ENCODE peak calls at places on chromosomes 13 and 19, in six cellular contexts. One of them, this sample, is unnamed.

GRCh38 chr13:65990684-65991083 is 1239.5 kb downstream of the PCDH9 start:
- DNase-seq in OCI-LY7: no peak
- DNase-seq in PC-3: no peak
- DNase-seq in neural progenitor cell: no peak
- DNase-seq in MM.1S: no peak
- DNase-seq in hepatocyte: no peak
- DNase-seq in this sample: no peak

GRCh38 chr19:13398780-13399726 is 107.2 kb downstream of the CACNA1A start:
- DNase-seq in OCI-LY7: no peak
- DNase-seq in PC-3: peak
- DNase-seq in neural progenitor cell: no peak
- DNase-seq in MM.1S: no peak
- DNase-seq in hepatocyte: no peak
- DNase-seq in this sample: peak

GRCh38 chr19:4083677-4084546 is 17.2 kb upstream of the ZBTB7A start:
- DNase-seq in OCI-LY7: peak
- DNase-seq in PC-3: peak
- DNase-seq in neural progenitor cell: no peak
- DNase-seq in MM.1S: no peak
- DNase-seq in hepatocyte: peak
- DNase-seq in this sample: no peak

GRCh38 chr19:2360876-2361232 is 789 bp downstream of the TMPRSS9 start:
- DNase-seq in OCI-LY7: no peak
- DNase-seq in PC-3: no peak
- DNase-seq in neural progenitor cell: no peak
- DNase-seq in MM.1S: no peak
- DNase-seq in hepatocyte: no peak
- DNase-seq in this sample: no peak

GRCh38 chr13:100234524-100235136 is 145.7 kb downstream of the PCCA start:
- DNase-seq in OCI-LY7: no peak
- DNase-seq in PC-3: no peak
- DNase-seq in neural progenitor cell: no peak
- DNase-seq in MM.1S: no peak
- DNase-seq in hepatocyte: no peak
- DNase-seq in this sample: peak

GRCh38 chr13:79681069-79681468 is 200.1 kb downstream of the NDFIP2 start:
- DNase-seq in OCI-LY7: no peak
- DNase-seq in PC-3: peak
- DNase-seq in neural progenitor cell: no peak
- DNase-seq in MM.1S: no peak
- DNase-seq in hepatocyte: no peak
- DNase-seq in this sample: no peak

GRCh38 chr19:18657590-18658365 is 20.9 kb downstream of the KLHL26 start:
- DNase-seq in OCI-LY7: no peak
- DNase-seq in PC-3: no peak
- DNase-seq in neural progenitor cell: peak
- DNase-seq in MM.1S: no peak
- DNase-seq in hepatocyte: peak
- DNase-seq in this sample: peak

GRCh38 chr13:104645786-104646185 is 1579.6 kb upstream of the SLC10A2 start:
- DNase-seq in OCI-LY7: no peak
- DNase-seq in PC-3: no peak
- DNase-seq in neural progenitor cell: no peak
- DNase-seq in MM.1S: no peak
- DNase-seq in hepatocyte: no peak
- DNase-seq in this sample: no peak

GRCh38 chr19:30173593-30174356 is 198.4 kb upstream of the ZNF536 start:
- DNase-seq in OCI-LY7: no peak
- DNase-seq in PC-3: no peak
- DNase-seq in neural progenitor cell: no peak
- DNase-seq in MM.1S: no peak
- DNase-seq in hepatocyte: no peak
- DNase-seq in this sample: no peak

GRCh38 chr13:112444416-112445399 is 68.6 kb downstream of the SPACA7 start:
- DNase-seq in OCI-LY7: no peak
- DNase-seq in PC-3: no peak
- DNase-seq in neural progenitor cell: no peak
- DNase-seq in MM.1S: no peak
- DNase-seq in hepatocyte: no peak
- DNase-seq in this sample: no peak

GRCh38 chr13:110685305-110685704 is 20.6 kb downstream of the CARS2 start:
- DNase-seq in OCI-LY7: no peak
- DNase-seq in PC-3: no peak
- DNase-seq in neural progenitor cell: no peak
- DNase-seq in MM.1S: no peak
- DNase-seq in hepatocyte: peak
- DNase-seq in this sample: no peak

GRCh38 chr13:67258482-67258881 is 28.3 kb upstream of the PCDH9 start:
- DNase-seq in OCI-LY7: no peak
- DNase-seq in PC-3: no peak
- DNase-seq in neural progenitor cell: peak
- DNase-seq in MM.1S: peak
- DNase-seq in hepatocyte: no peak
- DNase-seq in this sample: no peak

GRCh38 chr13:41543664-41544300 is 86.4 kb downstream of the RGCC start:
- DNase-seq in OCI-LY7: no peak
- DNase-seq in PC-3: no peak
- DNase-seq in neural progenitor cell: no peak
- DNase-seq in MM.1S: no peak
- DNase-seq in hepatocyte: peak
- DNase-seq in this sample: no peak

GRCh38 chr19:16340092-16340491 is 15.5 kb downstream of the KLF2 start:
- DNase-seq in OCI-LY7: no peak
- DNase-seq in PC-3: no peak
- DNase-seq in neural progenitor cell: no peak
- DNase-seq in MM.1S: no peak
- DNase-seq in hepatocyte: no peak
- DNase-seq in this sample: no peak

GRCh38 chr13:99624936-99625540 is 123.8 kb downstream of the TM9SF2 start:
- DNase-seq in OCI-LY7: no peak
- DNase-seq in PC-3: no peak
- DNase-seq in neural progenitor cell: peak
- DNase-seq in MM.1S: no peak
- DNase-seq in hepatocyte: no peak
- DNase-seq in this sample: no peak

GRCh38 chr13:28492527-28493367 is 2.2 kb downstream of the FLT1 start:
- DNase-seq in OCI-LY7: no peak
- DNase-seq in PC-3: no peak
- DNase-seq in neural progenitor cell: peak
- DNase-seq in MM.1S: no peak
- DNase-seq in hepatocyte: no peak
- DNase-seq in this sample: no peak

GRCh38 chr19:55283548-55284393 is at the start of gene BRSK1:
- DNase-seq in OCI-LY7: peak
- DNase-seq in PC-3: peak
- DNase-seq in neural progenitor cell: peak
- DNase-seq in MM.1S: no peak
- DNase-seq in hepatocyte: peak
- DNase-seq in this sample: peak

GRCh38 chr19:44738603-44739585 is 9.6 kb upstream of the BCL3 start:
- DNase-seq in OCI-LY7: no peak
- DNase-seq in PC-3: no peak
- DNase-seq in neural progenitor cell: no peak
- DNase-seq in MM.1S: no peak
- DNase-seq in hepatocyte: peak
- DNase-seq in this sample: peak

GRCh38 chr13:35649162-35649561 is 172.7 kb upstream of the MAB21L1 start:
- DNase-seq in OCI-LY7: no peak
- DNase-seq in PC-3: no peak
- DNase-seq in neural progenitor cell: no peak
- DNase-seq in MM.1S: no peak
- DNase-seq in hepatocyte: no peak
- DNase-seq in this sample: peak

GRCh38 chr13:112457485-112457884 is 81.3 kb downstream of the SPACA7 start:
- DNase-seq in OCI-LY7: no peak
- DNase-seq in PC-3: no peak
- DNase-seq in neural progenitor cell: no peak
- DNase-seq in MM.1S: peak
- DNase-seq in hepatocyte: no peak
- DNase-seq in this sample: no peak

GRCh38 chr19:48509467-48510194 is 2.0 kb downstream of the LMTK3 start:
- DNase-seq in OCI-LY7: no peak
- DNase-seq in PC-3: no peak
- DNase-seq in neural progenitor cell: peak
- DNase-seq in MM.1S: no peak
- DNase-seq in hepatocyte: no peak
- DNase-seq in this sample: no peak

GRCh38 chr13:110419391-110419791 is 112.3 kb downstream of the COL4A2 start:
- DNase-seq in OCI-LY7: no peak
- DNase-seq in PC-3: no peak
- DNase-seq in neural progenitor cell: no peak
- DNase-seq in MM.1S: no peak
- DNase-seq in hepatocyte: no peak
- DNase-seq in this sample: no peak

DNA sequence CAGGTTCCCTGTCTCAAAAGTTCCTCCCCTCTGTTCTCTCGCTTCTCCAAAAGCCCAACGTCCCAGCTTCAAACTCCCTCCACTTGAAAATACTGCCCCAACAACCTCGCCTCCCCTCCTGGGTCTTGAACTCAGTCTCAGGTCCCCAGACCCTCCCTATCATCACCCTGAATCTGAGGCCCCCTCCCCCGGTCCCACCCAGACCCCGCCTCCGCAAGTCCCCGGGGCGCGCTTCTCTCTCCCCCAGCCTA is 280 bp downstream of the SERTAD3 start:
- DNase-seq in OCI-LY7: peak
- DNase-seq in PC-3: no peak
- DNase-seq in neural progenitor cell: no peak
- DNase-seq in MM.1S: no peak
- DNase-seq in hepatocyte: no peak
- DNase-seq in this sample: no peak
- H2AFZ ChIP-seq in OCI-LY7: peak
- H2AFZ ChIP-seq in PC-3: peak
- H2AFZ ChIP-seq in neural progenitor cell: no peak
- H2AFZ ChIP-seq in MM.1S: peak
- H2AFZ ChIP-seq in hepatocyte: no peak
- H2AFZ ChIP-seq in this sample: peak

DNA sequence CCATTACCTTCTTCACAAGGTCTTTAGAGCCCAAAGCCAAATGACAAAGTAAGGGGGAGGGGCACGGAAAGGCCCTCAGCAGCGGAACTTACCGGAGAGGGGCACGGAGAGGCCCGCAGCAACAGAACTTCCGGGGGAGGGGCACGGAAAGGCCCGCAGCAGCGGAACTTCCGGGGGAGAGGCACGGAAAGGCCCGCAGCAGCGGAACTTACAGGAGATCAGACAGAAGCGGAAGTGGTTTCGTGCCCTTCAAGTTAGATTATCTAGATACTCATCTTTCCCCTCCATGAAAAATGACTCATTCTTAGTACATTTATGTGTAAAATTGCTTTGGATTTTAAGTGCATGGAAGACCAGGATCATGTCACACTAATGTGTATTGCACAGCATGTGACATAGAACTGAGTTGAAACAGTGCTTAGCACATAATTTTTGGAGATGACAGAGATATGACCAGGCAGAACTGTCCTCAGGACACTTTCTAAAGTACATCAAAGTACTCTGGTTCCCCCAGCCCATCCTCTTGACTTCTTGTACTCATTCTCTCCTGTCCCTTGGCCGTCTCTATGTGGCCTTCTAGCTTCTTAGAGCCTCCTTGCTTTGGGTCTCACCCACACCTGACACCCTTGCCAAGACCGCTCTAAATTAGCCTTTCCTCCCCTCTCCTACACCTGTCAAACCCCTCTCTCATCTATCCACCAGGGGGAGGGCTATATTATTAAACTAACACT is 25.7 kb upstream of the TPTE2 start:
- DNase-seq in OCI-LY7: peak
- DNase-seq in PC-3: peak
- DNase-seq in neural progenitor cell: no peak
- DNase-seq in MM.1S: peak
- DNase-seq in hepatocyte: no peak
- DNase-seq in this sample: peak
- H3K4me2 ChIP-seq in OCI-LY7: peak
- H3K4me2 ChIP-seq in PC-3: peak
- H3K4me2 ChIP-seq in neural progenitor cell: no peak
- H3K4me2 ChIP-seq in MM.1S: peak
- H3K4me2 ChIP-seq in hepatocyte: no peak
- H3K4me2 ChIP-seq in this sample: no peak

GRCh38 chr13:19861762-19862161 is 1.7 kb downstream of the ZMYM5 start:
- DNase-seq in OCI-LY7: no peak
- DNase-seq in PC-3: peak
- DNase-seq in neural progenitor cell: no peak
- DNase-seq in MM.1S: no peak
- DNase-seq in hepatocyte: no peak
- DNase-seq in this sample: peak

GRCh38 chr13:19862511-19863313 is 737 bp downstream of the ZMYM5 start:
- DNase-seq in OCI-LY7: peak
- DNase-seq in PC-3: peak
- DNase-seq in neural progenitor cell: peak
- DNase-seq in MM.1S: peak
- DNase-seq in hepatocyte: peak
- DNase-seq in this sample: peak

GRCh38 chr13:19864018-19864338 is 529 bp upstream of the ZMYM5 start:
- DNase-seq in OCI-LY7: peak
- DNase-seq in PC-3: no peak
- DNase-seq in neural progenitor cell: no peak
- DNase-seq in MM.1S: peak
- DNase-seq in hepatocyte: peak
- DNase-seq in this sample: peak

GRCh38 chr13:19863323-19864017 is at the start of gene ZMYM5:
- DNase-seq in OCI-LY7: peak
- DNase-seq in PC-3: peak
- DNase-seq in neural progenitor cell: peak
- DNase-seq in MM.1S: peak
- DNase-seq in hepatocyte: peak
- DNase-seq in this sample: peak

DNA sequence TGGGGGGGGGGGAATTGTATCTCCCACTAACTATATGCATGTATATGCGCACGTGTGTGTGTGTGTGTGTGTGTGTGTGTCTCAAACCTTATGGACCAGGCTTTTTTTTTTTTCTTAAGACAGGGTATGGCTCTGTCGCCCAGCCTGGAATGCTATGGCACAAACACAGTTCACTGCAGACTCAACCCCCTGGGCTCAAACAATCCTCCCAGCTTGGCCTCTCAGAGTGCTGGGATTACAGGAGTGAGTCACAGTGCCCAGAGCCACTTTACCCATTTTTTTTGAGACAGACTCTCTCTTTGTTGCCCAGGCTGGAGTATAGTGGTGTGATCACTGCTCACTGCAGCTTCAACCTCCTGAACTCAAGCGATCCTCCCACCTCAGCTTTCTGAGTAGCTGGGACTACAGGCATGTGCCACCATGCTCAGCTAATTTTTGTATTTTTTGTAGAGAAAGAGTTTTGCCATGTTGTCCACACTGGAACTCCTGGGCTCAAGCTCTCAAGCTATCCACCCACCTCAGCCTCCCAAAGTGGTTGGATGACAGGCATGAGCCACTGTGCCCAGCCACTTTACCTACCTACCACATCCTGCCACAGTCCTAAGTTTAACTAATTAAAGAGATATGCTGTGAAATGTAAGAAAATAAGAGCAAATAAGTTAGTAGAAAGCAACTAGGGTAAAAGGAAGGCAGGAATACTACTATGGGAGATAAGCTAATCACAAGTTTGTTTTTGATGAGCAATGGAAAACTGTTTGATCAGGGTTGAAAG is 2.4 kb downstream of the ZMYM5 start:
- DNase-seq in OCI-LY7: peak
- DNase-seq in PC-3: peak
- DNase-seq in neural progenitor cell: peak
- DNase-seq in MM.1S: no peak
- DNase-seq in hepatocyte: peak
- DNase-seq in this sample: peak
- TF ChIP-seq EZH2phosphoT487 in OCI-LY7: no peak
- TF ChIP-seq EZH2phosphoT487 in PC-3: no peak
- TF ChIP-seq EZH2phosphoT487 in neural progenitor cell: no peak
- TF ChIP-seq EZH2phosphoT487 in MM.1S: no peak
- TF ChIP-seq EZH2phosphoT487 in hepatocyte: no peak
- TF ChIP-seq EZH2phosphoT487 in this sample: no peak

GRCh38 chr13:90615767-90616166 is 731.7 kb upstream of the MIR17HG start:
- DNase-seq in OCI-LY7: no peak
- DNase-seq in PC-3: no peak
- DNase-seq in neural progenitor cell: no peak
- DNase-seq in MM.1S: no peak
- DNase-seq in hepatocyte: no peak
- DNase-seq in this sample: no peak
- H2AFZ ChIP-seq in OCI-LY7: no peak
- H2AFZ ChIP-seq in PC-3: no peak
- H2AFZ ChIP-seq in neural progenitor cell: no peak
- H2AFZ ChIP-seq in MM.1S: no peak
- H2AFZ ChIP-seq in hepatocyte: no peak
- H2AFZ ChIP-seq in this sample: no peak

This sample was measured in GM23248.